ENCODE peak calls at places on chromosomes 13 and 19, in eight cellular contexts. One of them, this sample, is unnamed.
A peak's percentile ranks its signal among the peaks of the same experiment; 100 is the strongest.

GRCh38 chr13:62337109-62337880 is 921.6 kb upstream of the PCDH20 start:
- DNase-seq in GM23248: no peak
- DNase-seq in heart left ventricle: no peak
- DNase-seq in RWPE1: no peak
- DNase-seq in heart right ventricle: no peak
- DNase-seq in GM23338: peak; percentile 27
- DNase-seq in neural progenitor cell: peak; percentile 63
- DNase-seq in K562: no peak
- DNase-seq in this sample: no peak

GRCh38 chr13:99376924-99377323 is 69.7 kb upstream of the GPR183 start:
- DNase-seq in GM23248: no peak
- DNase-seq in heart left ventricle: no peak
- DNase-seq in RWPE1: no peak
- DNase-seq in heart right ventricle: no peak
- DNase-seq in GM23338: no peak
- DNase-seq in neural progenitor cell: no peak
- DNase-seq in K562: no peak
- DNase-seq in this sample: no peak

GRCh38 chr13:40484981-40485380 is 181.5 kb downstream of the FOXO1 start:
- DNase-seq in GM23248: no peak
- DNase-seq in heart left ventricle: no peak
- DNase-seq in RWPE1: no peak
- DNase-seq in heart right ventricle: no peak
- DNase-seq in GM23338: no peak
- DNase-seq in neural progenitor cell: no peak
- DNase-seq in K562: no peak
- DNase-seq in this sample: no peak

GRCh38 chr13:31755803-31756212 is 16.5 kb downstream of the RXFP2 start:
- DNase-seq in GM23248: peak; percentile 84
- DNase-seq in heart left ventricle: no peak
- DNase-seq in RWPE1: no peak
- DNase-seq in heart right ventricle: no peak
- DNase-seq in GM23338: no peak
- DNase-seq in neural progenitor cell: no peak
- DNase-seq in K562: no peak
- DNase-seq in this sample: no peak

GRCh38 chr19:39397360-39398296 is 6.5 kb downstream of the MED29 start:
- DNase-seq in GM23248: peak; percentile 91
- DNase-seq in heart left ventricle: peak; percentile 89
- DNase-seq in RWPE1: peak; percentile 76
- DNase-seq in heart right ventricle: peak; percentile 88
- DNase-seq in GM23338: peak; percentile 93
- DNase-seq in neural progenitor cell: peak; percentile 89
- DNase-seq in K562: peak; percentile 91
- DNase-seq in this sample: peak; percentile 85

GRCh38 chr19:3773814-3774515 is 1.9 kb upstream of the RAX2 start:
- DNase-seq in GM23248: no peak
- DNase-seq in heart left ventricle: no peak
- DNase-seq in RWPE1: no peak
- DNase-seq in heart right ventricle: no peak
- DNase-seq in GM23338: no peak
- DNase-seq in neural progenitor cell: no peak
- DNase-seq in K562: no peak
- DNase-seq in this sample: no peak

GRCh38 chr19:4077800-4078683 is 11.3 kb upstream of the ZBTB7A start:
- DNase-seq in GM23248: peak; percentile 64
- DNase-seq in heart left ventricle: peak; percentile 87
- DNase-seq in RWPE1: no peak
- DNase-seq in heart right ventricle: peak; percentile 88
- DNase-seq in GM23338: peak; percentile 69
- DNase-seq in neural progenitor cell: no peak
- DNase-seq in K562: peak; percentile 66
- DNase-seq in this sample: no peak

GRCh38 chr19:3722443-3723109 is 14.4 kb downstream of the TJP3 start:
- DNase-seq in GM23248: no peak
- DNase-seq in heart left ventricle: no peak
- DNase-seq in RWPE1: no peak
- DNase-seq in heart right ventricle: no peak
- DNase-seq in GM23338: peak; percentile 94
- DNase-seq in neural progenitor cell: peak; percentile 74
- DNase-seq in K562: no peak
- DNase-seq in this sample: no peak

GRCh38 chr19:16569609-16570320 is 2.5 kb downstream of the SLC35E1 start:
- DNase-seq in GM23248: peak; percentile 27
- DNase-seq in heart left ventricle: no peak
- DNase-seq in RWPE1: peak; percentile 39
- DNase-seq in heart right ventricle: no peak
- DNase-seq in GM23338: no peak
- DNase-seq in neural progenitor cell: no peak
- DNase-seq in K562: no peak
- DNase-seq in this sample: no peak

GRCh38 chr13:108360139-108360538 is 90.6 kb downstream of the TNFSF13B start:
- DNase-seq in GM23248: no peak
- DNase-seq in heart left ventricle: no peak
- DNase-seq in RWPE1: no peak
- DNase-seq in heart right ventricle: no peak
- DNase-seq in GM23338: no peak
- DNase-seq in neural progenitor cell: no peak
- DNase-seq in K562: no peak
- DNase-seq in this sample: no peak

GRCh38 chr19:12838182-12838890 is at the start of gene MAST1:
- DNase-seq in GM23248: peak; percentile 68
- DNase-seq in heart left ventricle: no peak
- DNase-seq in RWPE1: no peak
- DNase-seq in heart right ventricle: no peak
- DNase-seq in GM23338: peak; percentile 80
- DNase-seq in neural progenitor cell: peak; percentile 91
- DNase-seq in K562: peak; percentile 82
- DNase-seq in this sample: peak; percentile 13

GRCh38 chr19:44163789-44164188 is 1.1 kb upstream of the ZNF226 start:
- DNase-seq in GM23248: no peak
- DNase-seq in heart left ventricle: no peak
- DNase-seq in RWPE1: no peak
- DNase-seq in heart right ventricle: no peak
- DNase-seq in GM23338: no peak
- DNase-seq in neural progenitor cell: no peak
- DNase-seq in K562: no peak
- DNase-seq in this sample: no peak

GRCh38 chr13:93951153-93951552 is 528.3 kb downstream of the DCT start:
- DNase-seq in GM23248: peak; percentile 46
- DNase-seq in heart left ventricle: no peak
- DNase-seq in RWPE1: no peak
- DNase-seq in heart right ventricle: no peak
- DNase-seq in GM23338: peak; percentile 7
- DNase-seq in neural progenitor cell: no peak
- DNase-seq in K562: no peak
- DNase-seq in this sample: no peak
- H3K27ac ChIP-seq in GM23248: no peak overlapping the region
- H3K27ac ChIP-seq in heart left ventricle: no peak overlapping the region
- H3K27ac ChIP-seq in RWPE1: no peak overlapping the region
- H3K27ac ChIP-seq in heart right ventricle: no peak overlapping the region
- H3K27ac ChIP-seq in GM23338: no peak overlapping the region
- H3K27ac ChIP-seq in neural progenitor cell: no peak overlapping the region
- H3K27ac ChIP-seq in K562: no peak overlapping the region
- H3K27ac ChIP-seq in this sample: no peak overlapping the region

GRCh38 chr19:46431824-46432223 is 3.1 kb upstream of the PNMA8C start:
- DNase-seq in GM23248: no peak
- DNase-seq in heart left ventricle: no peak
- DNase-seq in RWPE1: no peak
- DNase-seq in heart right ventricle: no peak
- DNase-seq in GM23338: peak; percentile 86
- DNase-seq in neural progenitor cell: no peak
- DNase-seq in K562: peak; percentile 60
- DNase-seq in this sample: no peak
- H3K27ac ChIP-seq in GM23248: no peak overlapping the region
- H3K27ac ChIP-seq in heart left ventricle: no peak overlapping the region
- H3K27ac ChIP-seq in RWPE1: no peak overlapping the region
- H3K27ac ChIP-seq in heart right ventricle: no peak overlapping the region
- H3K27ac ChIP-seq in GM23338: no peak overlapping the region
- H3K27ac ChIP-seq in neural progenitor cell: no peak overlapping the region
- H3K27ac ChIP-seq in K562: no peak overlapping the region
- H3K27ac ChIP-seq in this sample: no peak overlapping the region

GRCh38 chr19:10478476-10478875 is 24.7 kb downstream of the KEAP1 start:
- DNase-seq in GM23248: peak; percentile 41
- DNase-seq in heart left ventricle: no peak
- DNase-seq in RWPE1: no peak
- DNase-seq in heart right ventricle: no peak
- DNase-seq in GM23338: no peak
- DNase-seq in neural progenitor cell: no peak
- DNase-seq in K562: no peak
- DNase-seq in this sample: no peak
- H3K27ac ChIP-seq in GM23248: no peak overlapping the region
- H3K27ac ChIP-seq in heart left ventricle: no peak overlapping the region
- H3K27ac ChIP-seq in RWPE1: no peak overlapping the region
- H3K27ac ChIP-seq in heart right ventricle: no peak overlapping the region
- H3K27ac ChIP-seq in GM23338: no peak overlapping the region
- H3K27ac ChIP-seq in neural progenitor cell: no peak overlapping the region
- H3K27ac ChIP-seq in K562: no peak overlapping the region
- H3K27ac ChIP-seq in this sample: no peak overlapping the region

GRCh38 chr19:35645680-35646511 is 2.2 kb upstream of the COX6B1 start:
- DNase-seq in GM23248: no peak
- DNase-seq in heart left ventricle: no peak
- DNase-seq in RWPE1: no peak
- DNase-seq in heart right ventricle: no peak
- DNase-seq in GM23338: peak; percentile 29
- DNase-seq in neural progenitor cell: no peak
- DNase-seq in K562: no peak
- DNase-seq in this sample: no peak
- H3K27ac ChIP-seq in GM23248: no peak overlapping the region
- H3K27ac ChIP-seq in heart left ventricle: no peak overlapping the region
- H3K27ac ChIP-seq in RWPE1: peak overlapping the region; percentile 95
- H3K27ac ChIP-seq in heart right ventricle: no peak overlapping the region
- H3K27ac ChIP-seq in GM23338: no peak overlapping the region
- H3K27ac ChIP-seq in neural progenitor cell: no peak overlapping the region
- H3K27ac ChIP-seq in K562: peak overlapping the region; percentile 6
- H3K27ac ChIP-seq in this sample: no peak overlapping the region